ENCODE peak calls at places on chromosome 4, in six cellular contexts. One of them, this sample, is unnamed.

GRCh38 chr4:3403104-3403906 is 38.5 kb upstream of the HGFAC start:
- DNase-seq in heart left ventricle: no peak
- DNase-seq in NCI-H510A: no peak
- DNase-seq in cardiac fibroblast: no peak
- DNase-seq in right lobe of liver: no peak
- DNase-seq in osteocyte: no peak
- DNase-seq in this sample: no peak

GRCh38 chr4:147732516-147733193 is 767 bp downstream of the ARHGAP10 start:
- DNase-seq in NCI-H510A: peak
- DNase-seq in cardiac fibroblast: peak
- DNase-seq in osteocyte: peak
- DNase-seq in right lobe of liver: peak
- DNase-seq in heart left ventricle: peak
- DNase-seq in this sample: no peak

GRCh38 chr4:10619220-10619619 is 65.3 kb downstream of the CLNK start:
- DNase-seq in right lobe of liver: no peak
- DNase-seq in NCI-H510A: peak
- DNase-seq in heart left ventricle: no peak
- DNase-seq in osteocyte: no peak
- DNase-seq in cardiac fibroblast: peak
- DNase-seq in this sample: peak

GRCh38 chr4:123750044-123750443 is 353.4 kb downstream of the SPRY1 start:
- DNase-seq in osteocyte: no peak
- DNase-seq in right lobe of liver: no peak
- DNase-seq in NCI-H510A: no peak
- DNase-seq in cardiac fibroblast: peak
- DNase-seq in heart left ventricle: no peak
- DNase-seq in this sample: no peak

GRCh38 chr4:155496294-155496626 is 119.5 kb upstream of the MAP9 start:
- DNase-seq in osteocyte: no peak
- DNase-seq in cardiac fibroblast: no peak
- DNase-seq in heart left ventricle: no peak
- DNase-seq in right lobe of liver: no peak
- DNase-seq in NCI-H510A: no peak
- DNase-seq in this sample: no peak

GRCh38 chr4:17809667-17810066 is 890 bp downstream of the DCAF16 start:
- DNase-seq in heart left ventricle: no peak
- DNase-seq in cardiac fibroblast: no peak
- DNase-seq in osteocyte: no peak
- DNase-seq in NCI-H510A: no peak
- DNase-seq in right lobe of liver: no peak
- DNase-seq in this sample: no peak

GRCh38 chr4:24704152-24704551 is 91.2 kb upstream of the SOD3 start:
- DNase-seq in cardiac fibroblast: no peak
- DNase-seq in right lobe of liver: no peak
- DNase-seq in heart left ventricle: no peak
- DNase-seq in NCI-H510A: no peak
- DNase-seq in osteocyte: no peak
- DNase-seq in this sample: no peak

GRCh38 chr4:179110356-179110755 is 1668.1 kb upstream of the AGA start:
- DNase-seq in right lobe of liver: no peak
- DNase-seq in heart left ventricle: no peak
- DNase-seq in cardiac fibroblast: peak
- DNase-seq in NCI-H510A: no peak
- DNase-seq in osteocyte: no peak
- DNase-seq in this sample: no peak

GRCh38 chr4:155569471-155569870 is 97.2 kb upstream of the GUCY1A1 start:
- DNase-seq in heart left ventricle: no peak
- DNase-seq in cardiac fibroblast: no peak
- DNase-seq in right lobe of liver: no peak
- DNase-seq in NCI-H510A: no peak
- DNase-seq in osteocyte: no peak
- DNase-seq in this sample: no peak

GRCh38 chr4:10098770-10099139 is 17.8 kb downstream of the WDR1 start:
- DNase-seq in NCI-H510A: no peak
- DNase-seq in heart left ventricle: no peak
- DNase-seq in cardiac fibroblast: peak
- DNase-seq in osteocyte: no peak
- DNase-seq in right lobe of liver: no peak
- DNase-seq in this sample: no peak

GRCh38 chr4:119218093-119218492 is 5.6 kb downstream of the USP53 start:
- DNase-seq in heart left ventricle: no peak
- DNase-seq in osteocyte: no peak
- DNase-seq in cardiac fibroblast: no peak
- DNase-seq in NCI-H510A: no peak
- DNase-seq in right lobe of liver: no peak
- DNase-seq in this sample: no peak